ENCODE peak calls at places on chromosomes 5 and 9, in four cellular contexts. V is K562, H is GM12878, O is HepG2. P is an unnamed sample.

GRCh38 chr5:179755022-179755421 is 22.4 kb downstream of the MAML1 start:
- DNase-seq in V (peak), H (no peak), O (peak), P (no peak)

GRCh38 chr9:109498195-109499060 is at the start of gene PTPN3:
- DNase-seq in V (no peak), H (no peak), O (no peak), P (peak)

GRCh38 chr9:6243746-6244145 is 28.1 kb downstream of the IL33 start:
- DNase-seq in V (no peak), H (peak), O (no peak), P (no peak)

GRCh38 chr9:109972026-109973005 is 192.3 kb downstream of the PALM2AKAP2 start:
- DNase-seq in V (no peak), H (peak), O (no peak), P (no peak)

GRCh38 chr5:73327908-73328455 is 120.6 kb downstream of the FOXD1 start:
- DNase-seq in V (no peak), H (no peak), O (no peak), P (no peak)

GRCh38 chr9:27125030-27125429 is 16.0 kb downstream of the TEK start:
- DNase-seq in V (no peak), H (no peak), O (no peak), P (no peak)

GRCh38 chr5:143156556-143156955 is 246.9 kb downstream of the NR3C1 start:
- DNase-seq in V (no peak), H (no peak), O (no peak), P (no peak)

GRCh38 chr5:74093501-74093993 is 467.6 kb downstream of the ARHGEF28 start:
- DNase-seq in V (no peak), H (no peak), O (no peak), P (no peak)

GRCh38 chr9:27518809-27519208 is 5.3 kb upstream of the IFNK start:
- DNase-seq in V (no peak), H (no peak), O (no peak), P (no peak)

GRCh38 chr9:99085949-99086948 is 18.7 kb upstream of the TGFBR1 start:
- DNase-seq in V (no peak), H (no peak), O (no peak), P (no peak)

GRCh38 chr5:179766726-179767455 is 26.9 kb upstream of the LTC4S start:
- DNase-seq in V (no peak), H (no peak), O (no peak), P (no peak)

GRCh38 chr9:120861935-120862334 is 15.1 kb downstream of the PHF19 start:
- DNase-seq in V (no peak), H (no peak), O (no peak), P (no peak)

GRCh38 chr5:36701085-36701691 is 94.8 kb downstream of the SLC1A3 start:
- DNase-seq in V (no peak), H (peak), O (no peak), P (no peak)

GRCh38 chr5:32984851-32985250 is 273.7 kb downstream of the NPR3 start:
- DNase-seq in V (no peak), H (no peak), O (no peak), P (no peak)

GRCh38 chr5:107104040-107104773 is 566.5 kb downstream of the EFNA5 start:
- DNase-seq in V (no peak), H (no peak), O (no peak), P (no peak)

GRCh38 chr9:112867275-112867991 is 23.2 kb downstream of the SLC46A2 start:
- DNase-seq in V (peak), H (no peak), O (peak), P (no peak)

GRCh38 chr5:149561848-149562247 is 10.6 kb upstream of the CSNK1A1 start:
- DNase-seq in V (peak), H (no peak), O (peak), P (no peak)

GRCh38 chr9:81381694-81382093 is 307.7 kb downstream of the TLE1 start:
- DNase-seq in V (no peak), H (no peak), O (no peak), P (no peak)

GRCh38 chr9:137619240-137620090 is 660 bp downstream of the EHMT1 start:
- DNase-seq in V (peak), H (no peak), O (no peak), P (peak)

GRCh38 chr9:121699271-121700164 is 48.1 kb downstream of the DAB2IP start:
- DNase-seq in V (no peak), H (no peak), O (no peak), P (no peak)

GRCh38 chr5:145847499-145848497 is 12.7 kb upstream of the PRELID2 start:
- DNase-seq in V (peak), H (no peak), O (no peak), P (no peak)

GRCh38 chr9:94014066-94014654 is 59.0 kb upstream of the BARX1 start:
- DNase-seq in V (peak), H (no peak), O (peak), P (peak)

GRCh38 chr5:158754018-158754514 is 345.6 kb downstream of the EBF1 start:
- DNase-seq in V (no peak), H (no peak), O (no peak), P (no peak)

GRCh38 chr5:14732991-14733390 is 68.5 kb downstream of the OTULIN start:
- DNase-seq in V (no peak), H (no peak), O (no peak), P (no peak)

GRCh38 chr5:98770911-98771322 is 2.5 kb upstream of the RGMB start:
- DNase-seq in V (no peak), H (no peak), O (no peak), P (no peak)

GRCh38 chr9:35756275-35756742 is 2.2 kb upstream of the MSMP start:
- DNase-seq in V (peak), H (no peak), O (no peak), P (no peak)

GRCh38 chr9:111730937-111731567 is 63.7 kb downstream of the SHOC1 start:
- DNase-seq in V (no peak), H (no peak), O (peak), P (no peak)

GRCh38 chr9:82454509-82455190 is 466.1 kb downstream of the SPATA31D1 start:
- DNase-seq in V (no peak), H (no peak), O (peak), P (no peak)

GRCh38 chr9:117341161-117341560 is 73.7 kb downstream of the ASTN2 start:
- DNase-seq in V (no peak), H (no peak), O (no peak), P (no peak)

GRCh38 chr9:103707181-103707580 is 386.9 kb upstream of the SMC2 start:
- DNase-seq in V (no peak), H (no peak), O (no peak), P (no peak)

GRCh38 chr5:80799041-80799440 is 144.3 kb upstream of the DHFR start:
- DNase-seq in V (no peak), H (no peak), O (no peak), P (no peak)

GRCh38 chr9:71764438-71764837 is 3.9 kb downstream of the CEMIP2 start:
- DNase-seq in V (no peak), H (no peak), O (no peak), P (no peak)

GRCh38 chr9:71767421-71768321 is 642 bp downstream of the CEMIP2 start:
- DNase-seq in V (peak), H (no peak), O (no peak), P (no peak)

GRCh38 chr9:71765693-71766092 is 2.6 kb downstream of the CEMIP2 start:
- DNase-seq in V (no peak), H (no peak), O (peak), P (no peak)

GRCh38 chr9:71768388-71769174 is at the start of gene CEMIP2:
- DNase-seq in V (peak), H (no peak), O (peak), P (peak)

GRCh38 chr9:71766663-71767062 is 1.6 kb downstream of the CEMIP2 start:
- DNase-seq in V (no peak), H (peak), O (peak), P (no peak)
- TF ChIP-seq FOXK2 in V (no peak), H (no peak), O (no peak), P (no peak)

GRCh38 chr9:88074931-88075330 is 63.3 kb downstream of the SPATA31C2 start:
- DNase-seq in V (no peak), H (no peak), O (no peak), P (no peak)
- TF ChIP-seq FOXK2 in V (no peak), H (no peak), O (no peak), P (no peak)

GRCh38 chr5:140785905-140786686 is at the start of gene PCDHA1:
- DNase-seq in V (peak), H (no peak), O (no peak), P (peak)
- TF ChIP-seq FOXK2 in V (no peak), H (no peak), O (no peak), P (no peak)

DNA sequence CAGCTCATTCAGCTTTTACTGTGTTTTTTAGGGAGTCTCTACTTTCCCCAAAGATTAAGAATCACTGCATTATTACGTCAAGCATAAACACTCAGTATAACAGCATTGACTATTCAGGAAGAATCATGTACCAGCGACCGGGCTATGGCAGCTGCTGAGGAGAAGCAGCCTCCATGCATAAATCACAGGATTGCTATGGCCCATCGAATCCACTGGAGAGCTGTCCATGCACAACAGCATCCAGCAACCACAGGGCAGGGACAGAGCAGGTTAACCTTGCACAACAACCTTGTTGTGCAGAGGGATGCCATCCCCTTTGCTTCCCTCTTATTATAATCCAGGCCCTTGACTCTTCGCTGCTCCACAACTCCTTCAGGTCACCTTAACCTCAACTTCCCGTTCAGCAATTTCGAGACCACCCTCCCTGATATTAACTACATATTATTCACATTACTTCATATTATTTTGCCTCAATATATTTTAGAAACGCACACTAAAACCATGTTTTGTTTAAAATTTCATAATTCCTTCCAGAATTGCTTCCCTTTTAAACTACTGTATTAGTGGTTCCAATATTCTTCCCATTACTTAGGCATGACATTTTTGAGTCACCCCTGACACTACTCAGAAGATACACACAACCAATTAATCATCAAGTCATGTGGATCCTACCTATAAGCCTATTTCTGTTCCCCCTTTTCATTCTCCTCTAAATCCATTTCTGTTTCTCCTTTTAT is 991 bp downstream of the IARS1 start:
- DNase-seq in V (peak), H (no peak), O (peak), P (no peak)
- TF ChIP-seq FOXK2 in V (no peak), H (no peak), O (no peak), P (no peak)

DNA sequence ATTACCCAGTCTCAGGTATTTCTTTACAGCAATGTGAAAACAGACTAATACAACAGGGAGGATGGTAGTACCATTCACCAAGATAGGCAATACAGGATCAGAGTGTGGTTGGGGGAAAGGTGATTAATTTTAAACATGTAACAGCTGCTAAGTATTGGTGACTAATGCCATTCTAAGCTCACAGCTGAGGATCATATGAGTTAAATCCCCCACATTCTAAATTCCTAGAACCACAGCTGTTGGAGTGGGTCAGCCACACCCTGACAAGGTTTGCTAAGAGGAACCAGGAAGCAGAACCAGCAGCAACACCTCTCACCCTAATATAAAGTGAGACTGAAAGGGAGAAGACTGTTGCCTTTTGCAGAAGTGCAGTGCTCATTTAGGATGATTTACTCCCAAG is 24.8 kb downstream of the HSPB3 start:
- DNase-seq in V (no peak), H (no peak), O (no peak), P (no peak)
- TF ChIP-seq FOXK2 in V (no peak), H (no peak), O (no peak), P (no peak)

GRCh38 chr9:125460883-125461475 is 199.4 kb downstream of the GAPVD1 start:
- DNase-seq in V (no peak), H (no peak), O (no peak), P (no peak)
- TF ChIP-seq FOXK2 in V (no peak), H (no peak), O (no peak), P (no peak)

GRCh38 chr9:115263731-115264130 is 145.8 kb upstream of the TNC start:
- DNase-seq in V (no peak), H (no peak), O (no peak), P (no peak)
- TF ChIP-seq FOXK2 in V (no peak), H (no peak), O (no peak), P (no peak)

GRCh38 chr5:39543335-39543734 is 118.6 kb upstream of the DAB2 start:
- DNase-seq in V (peak), H (no peak), O (no peak), P (no peak)

GRCh38 chr5:39541920-39542319 is 117.1 kb upstream of the DAB2 start:
- DNase-seq in V (no peak), H (no peak), O (no peak), P (no peak)

GRCh38 chr5:39542511-39542910 is 117.7 kb upstream of the DAB2 start:
- DNase-seq in V (no peak), H (no peak), O (no peak), P (no peak)

DNA sequence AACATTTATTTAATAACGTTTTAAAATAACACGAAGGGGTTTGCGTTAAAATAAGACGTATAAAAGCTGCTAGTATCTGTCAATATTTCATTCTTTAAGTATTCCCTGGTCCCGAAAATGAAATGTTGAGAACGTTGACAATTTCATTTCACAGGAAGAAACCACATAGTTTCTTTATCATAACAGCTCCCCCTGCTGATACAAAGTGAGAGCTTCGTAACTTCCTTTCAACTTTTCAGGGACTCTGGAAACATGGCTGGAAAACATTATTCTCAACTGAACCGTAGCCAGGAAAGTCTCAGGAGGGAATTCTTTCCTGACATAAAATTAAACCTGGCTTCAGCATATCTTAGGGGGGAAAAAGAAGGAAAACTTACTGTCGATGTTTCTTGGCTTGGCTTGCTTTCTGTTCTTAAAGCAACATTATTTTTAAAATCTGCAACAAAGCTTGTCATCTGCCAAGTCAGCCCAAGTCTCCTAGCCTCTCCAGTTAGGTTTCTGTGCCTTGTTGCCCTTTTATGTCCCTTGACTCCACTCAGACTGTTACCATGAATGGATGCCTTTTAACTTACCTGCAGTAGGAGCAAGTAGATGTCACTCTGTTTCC is 122.9 kb upstream of the DAB2 start:
- DNase-seq in V (peak), H (no peak), O (peak), P (peak)
- TF ChIP-seq FOXK2 in V (no peak), H (no peak), O (no peak), P (no peak)

P was measured in HEK293T.